ENCODE peak calls at places on chromosomes 2 and 18, in eight cellular contexts. F is adrenal gland, A is spleen, D is Peyer's patch, T is ovary, X is breast epithelium, L is gastrocnemius medialis, Y is IMR-90. N is an unnamed sample.

GRCh38 chr2:14702258-14702657 is 69.7 kb downstream of the LRATD1 start:
- DNase-seq in F (no peak), A (no peak), D (no peak), T (no peak), X (no peak), L (no peak), Y (peak; percentile 10), N (no peak)

GRCh38 chr2:68750592-68751396 is 16.2 kb downstream of the ARHGAP25 start:
- DNase-seq in F (no peak), A (no peak), D (peak; percentile 10), T (no peak), X (no peak), L (no peak), Y (no peak), N (no peak)

GRCh38 chr2:86704482-86704971 is 15.6 kb upstream of the RMND5A start:
- DNase-seq in F (no peak), A (no peak), D (no peak), T (peak; percentile 42), X (no peak), L (peak; percentile 42), Y (peak; percentile 78), N (peak; percentile 62)

GRCh38 chr2:31197166-31197565 is 20.1 kb downstream of the CAPN14 start:
- DNase-seq in F (no peak), A (no peak), D (no peak), T (no peak), X (no peak), L (no peak), Y (no peak), N (no peak)

GRCh38 chr2:28776471-28776870 is 24.8 kb downstream of the PPP1CB start:
- DNase-seq in F (no peak), A (no peak), D (no peak), T (no peak), X (no peak), L (no peak), Y (no peak), N (no peak)

GRCh38 chr2:12847694-12848093 is 131.0 kb downstream of the TRIB2 start:
- DNase-seq in F (no peak), A (no peak), D (no peak), T (no peak), X (no peak), L (no peak), Y (no peak), N (no peak)

GRCh38 chr2:237309416-237309815 is 104.5 kb downstream of the COL6A3 start:
- DNase-seq in F (no peak), A (no peak), D (no peak), T (no peak), X (no peak), L (no peak), Y (no peak), N (no peak)

GRCh38 chr18:57859314-57859713 is 56.2 kb upstream of the ATP8B1 start:
- DNase-seq in F (no peak), A (no peak), D (no peak), T (no peak), X (no peak), L (no peak), Y (no peak), N (peak; percentile 41)

GRCh38 chr2:108616731-108617161 is 82.5 kb downstream of the LIMS1 start:
- DNase-seq in F (no peak), A (no peak), D (no peak), T (no peak), X (no peak), L (no peak), Y (peak; percentile 55), N (peak; percentile 35)

GRCh38 chr2:101047075-101047766 is 45.1 kb downstream of the RPL31 start:
- DNase-seq in F (no peak), A (no peak), D (no peak), T (no peak), X (peak; percentile 72), L (peak; percentile 48), Y (no peak), N (peak; percentile 77)

GRCh38 chr18:13984080-13984479 is 68.7 kb upstream of the MC2R start:
- DNase-seq in F (no peak), A (no peak), D (no peak), T (no peak), X (no peak), L (no peak), Y (no peak), N (no peak)

GRCh38 chr2:163213699-163214098 is 375.1 kb upstream of the KCNH7 start:
- DNase-seq in F (no peak), A (no peak), D (no peak), T (no peak), X (no peak), L (no peak), Y (peak; percentile 68), N (no peak)

GRCh38 chr2:9406529-9407362 is 16.6 kb downstream of the ITGB1BP1 start:
- DNase-seq in F (no peak), A (no peak), D (no peak), T (no peak), X (no peak), L (no peak), Y (peak; percentile 70), N (no peak)

GRCh38 chr2:230825354-230825753 is 39.4 kb upstream of the ITM2C start:
- DNase-seq in F (no peak), A (no peak), D (no peak), T (no peak), X (no peak), L (no peak), Y (no peak), N (no peak)

GRCh38 chr2:230176996-230177395 is 42.8 kb downstream of the SP110 start:
- DNase-seq in F (no peak), A (no peak), D (no peak), T (no peak), X (no peak), L (no peak), Y (no peak), N (no peak)

GRCh38 chr2:197130318-197130717 is 180.3 kb downstream of the ANKRD44 start:
- DNase-seq in F (no peak), A (no peak), D (no peak), T (no peak), X (no peak), L (no peak), Y (no peak), N (no peak)

GRCh38 chr2:86788881-86789686 is 1.6 kb downstream of the CD8A start:
- DNase-seq in F (peak; percentile 45), A (peak; percentile 83), D (no peak), T (no peak), X (no peak), L (no peak), Y (no peak), N (no peak)

GRCh38 chr2:99622578-99622977 is 132.8 kb upstream of the REV1 start:
- DNase-seq in F (no peak), A (no peak), D (no peak), T (no peak), X (no peak), L (no peak), Y (no peak), N (no peak)

GRCh38 chr2:95087379-95087778 is 34.2 kb downstream of the MRPS5 start:
- DNase-seq in F (no peak), A (no peak), D (no peak), T (no peak), X (no peak), L (no peak), Y (no peak), N (no peak)

GRCh38 chr2:165474621-165475269 is 5.2 kb downstream of the CSRNP3 start:
- DNase-seq in F (no peak), A (no peak), D (no peak), T (no peak), X (no peak), L (no peak), Y (no peak), N (no peak)

GRCh38 chr2:217632036-217632435 is 370.8 kb downstream of the TNS1 start:
- DNase-seq in F (no peak), A (no peak), D (no peak), T (peak; percentile 74), X (no peak), L (peak; percentile 58), Y (no peak), N (no peak)

GRCh38 chr18:7038330-7038846 is 79.2 kb downstream of the LAMA1 start:
- DNase-seq in F (peak; percentile 31), A (no peak), D (peak; percentile 20), T (peak; percentile 90), X (peak; percentile 73), L (peak; percentile 78), Y (peak; percentile 99), N (peak; percentile 70)
- H3K4me3 ChIP-seq in F (no peak overlapping the region), A (no peak overlapping the region), D (no peak overlapping the region), T (peak overlapping the region; percentile 1), X (peak overlapping the region; percentile 31), L (no peak overlapping the region), Y (peak overlapping the region; percentile 2), N (no peak overlapping the region)

GRCh38 chr2:1101982-1102381 is 151.3 kb downstream of the SNTG2 start:
- DNase-seq in F (no peak), A (no peak), D (no peak), T (no peak), X (no peak), L (no peak), Y (no peak), N (no peak)

GRCh38 chr2:1101011-1101410 is 150.4 kb downstream of the SNTG2 start:
- DNase-seq in F (no peak), A (no peak), D (no peak), T (no peak), X (no peak), L (no peak), Y (no peak), N (no peak)

GRCh38 chr2:1097086-1097485 is 146.4 kb downstream of the SNTG2 start:
- DNase-seq in F (no peak), A (no peak), D (no peak), T (no peak), X (no peak), L (no peak), Y (no peak), N (no peak)

GRCh38 chr2:1104364-1104763 is 153.7 kb downstream of the SNTG2 start:
- DNase-seq in F (no peak), A (no peak), D (no peak), T (no peak), X (no peak), L (no peak), Y (no peak), N (no peak)

DNA sequence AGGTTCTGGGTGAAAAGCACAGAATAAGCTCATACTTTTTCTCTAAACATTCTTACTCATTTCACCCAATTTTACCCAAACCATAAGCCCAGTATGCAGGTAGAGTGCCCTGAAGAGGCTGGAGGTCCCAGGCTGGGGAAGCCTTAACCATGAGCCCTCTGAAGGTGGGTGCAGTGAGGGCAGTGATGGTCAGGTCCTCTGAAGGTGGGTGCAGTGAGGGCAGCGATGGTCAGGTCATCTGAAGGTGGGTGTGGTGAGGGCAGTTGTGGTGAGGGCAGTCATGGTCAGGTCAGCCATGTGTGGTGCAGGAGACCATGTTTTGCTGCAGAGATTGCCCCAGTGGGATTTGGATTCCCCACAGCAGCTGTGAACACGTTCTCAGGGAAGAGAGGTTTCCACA is 148.8 kb downstream of the SNTG2 start:
- DNase-seq in F (no peak), A (no peak), D (no peak), T (no peak), X (no peak), L (no peak), Y (no peak), N (no peak)
- TF ChIP-seq POLR2A in F (no peak), A (no peak), D (no peak), T (no peak), X (no peak), L (no peak), Y (no peak), N (no peak)

GRCh38 chr2:3288455-3289163 is 89.0 kb downstream of the EIPR1 start:
- DNase-seq in F (no peak), A (peak; percentile 69), D (no peak), T (peak; percentile 7), X (no peak), L (no peak), Y (no peak), N (peak; percentile 11)
- H3K27ac ChIP-seq in F (no peak overlapping the region), A (no peak overlapping the region), D (no peak overlapping the region), T (no peak overlapping the region), X (no peak overlapping the region), L (no peak overlapping the region), Y (no peak overlapping the region), N (no peak overlapping the region)

GRCh38 chr2:5697554-5697953 is 5.4 kb downstream of the SOX11 start:
- DNase-seq in F (no peak), A (no peak), D (no peak), T (no peak), X (no peak), L (no peak), Y (no peak), N (no peak)
- H3K4me3 ChIP-seq in F (no peak overlapping the region), A (no peak overlapping the region), D (no peak overlapping the region), T (no peak overlapping the region), X (peak overlapping the region; percentile 46), L (no peak overlapping the region), Y (peak overlapping the region; percentile 79), N (no peak overlapping the region)

N was measured in body of pancreas.